ENCODE peak calls at places on chromosomes 5 and 9, in four cellular contexts. R is HCT116, G is HL-60, Q is K562. E is an unnamed sample.

GRCh38 chr9:127873886-127874285 is 3.6 kb downstream of the AK1 start:
- DNase-seq in R (no peak), G (no peak), Q (no peak), E (no peak)

GRCh38 chr5:83899351-83899970 is 178.8 kb upstream of the HAPLN1 start:
- DNase-seq in R (no peak), G (no peak), Q (no peak), E (no peak)

GRCh38 chr5:127697894-127698600 is 5.1 kb upstream of the CCDC192 start:
- DNase-seq in R (peak), G (no peak), Q (no peak), E (no peak)

GRCh38 chr5:172491481-172491880 is 37.2 kb upstream of the SH3PXD2B start:
- DNase-seq in R (no peak), G (no peak), Q (no peak), E (no peak)

GRCh38 chr5:72999916-73000315 is 44.1 kb downstream of the FCHO2 start:
- DNase-seq in R (no peak), G (no peak), Q (no peak), E (no peak)

GRCh38 chr5:12419075-12419474 is 514.8 kb upstream of the CTNND2 start:
- DNase-seq in R (no peak), G (no peak), Q (no peak), E (no peak)

GRCh38 chr9:132769895-132770774 is 99.9 kb downstream of the GTF3C4 start:
- DNase-seq in R (no peak), G (peak), Q (no peak), E (no peak)

GRCh38 chr9:127802576-127803443 is at the start of gene FPGS:
- DNase-seq in R (peak), G (peak), Q (peak), E (no peak)

GRCh38 chr5:95647886-95648860 is 1.6 kb downstream of the RFESD start:
- DNase-seq in R (no peak), G (no peak), Q (no peak), E (no peak)

GRCh38 chr5:115320515-115320914 is 24.1 kb upstream of the CCDC112 start:
- DNase-seq in R (no peak), G (no peak), Q (no peak), E (no peak)

GRCh38 chr9:76365028-76365427 is 29.2 kb downstream of the RFK start:
- DNase-seq in R (no peak), G (no peak), Q (no peak), E (no peak)

GRCh38 chr9:4514252-4515128 is 24.2 kb downstream of the SLC1A1 start:
- DNase-seq in R (no peak), G (no peak), Q (no peak), E (no peak)

GRCh38 chr9:69347607-69348006 is 22.6 kb downstream of the ENTREP1 start:
- DNase-seq in R (no peak), G (no peak), Q (no peak), E (no peak)
- TF ChIP-seq POLR2AphosphoS5 in R (no peak), G (no peak), Q (no peak), E (no peak)

GRCh38 chr9:84667571-84668203 is 1.8 kb upstream of the NTRK2 start:
- DNase-seq in R (no peak), G (peak), Q (peak), E (no peak)

GRCh38 chr9:84670106-84670800 is 724 bp downstream of the NTRK2 start:
- DNase-seq in R (no peak), G (no peak), Q (no peak), E (no peak)

GRCh38 chr9:84669008-84669292 is 579 bp upstream of the NTRK2 start:
- DNase-seq in R (no peak), G (no peak), Q (no peak), E (no peak)

GRCh38 chr9:84669293-84670105 is at the start of gene NTRK2:
- DNase-seq in R (no peak), G (no peak), Q (no peak), E (no peak)

DNA sequence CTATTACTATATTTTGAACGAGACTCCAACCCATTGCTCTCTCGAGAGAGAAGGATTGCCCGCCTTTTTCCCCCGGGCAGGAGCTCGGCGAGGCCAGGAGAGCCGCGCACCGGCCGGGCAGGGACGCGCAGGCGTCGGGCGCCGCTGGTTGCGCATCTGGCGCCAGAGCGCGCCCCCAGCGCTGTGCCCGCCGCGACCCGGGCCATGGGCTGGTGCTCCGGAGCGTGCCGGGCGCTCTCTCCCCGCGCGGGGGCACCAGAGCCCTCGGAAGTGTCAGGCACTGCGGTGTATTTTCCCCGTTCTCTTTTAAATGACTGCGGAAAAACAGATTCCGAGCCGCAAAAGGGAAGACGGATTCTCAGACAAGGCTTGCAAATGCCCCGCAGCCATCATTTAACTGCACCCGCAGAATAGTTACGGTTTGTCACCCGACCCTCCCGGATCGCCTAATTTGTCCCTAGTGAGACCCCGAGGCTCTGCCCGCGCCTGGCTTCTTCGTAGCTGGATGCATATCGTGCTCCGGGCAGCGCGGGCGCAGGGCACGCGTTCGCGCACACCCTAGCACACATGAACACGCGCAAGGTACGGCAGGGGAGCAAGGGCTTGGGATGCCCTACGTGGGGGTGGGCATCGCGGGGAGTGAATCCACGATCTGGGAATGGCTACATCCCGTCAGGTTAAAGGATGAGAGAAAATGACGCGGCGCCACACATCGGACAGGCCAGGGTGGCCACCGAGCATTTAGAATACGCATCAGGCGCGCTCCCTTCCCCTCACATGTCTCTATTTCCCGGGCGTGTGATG is 1.1 kb upstream of the NTRK2 start:
- DNase-seq in R (peak), G (peak), Q (no peak), E (no peak)
- TF ChIP-seq REST in R (no peak), G (no peak), Q (no peak), E (no peak)

DNA sequence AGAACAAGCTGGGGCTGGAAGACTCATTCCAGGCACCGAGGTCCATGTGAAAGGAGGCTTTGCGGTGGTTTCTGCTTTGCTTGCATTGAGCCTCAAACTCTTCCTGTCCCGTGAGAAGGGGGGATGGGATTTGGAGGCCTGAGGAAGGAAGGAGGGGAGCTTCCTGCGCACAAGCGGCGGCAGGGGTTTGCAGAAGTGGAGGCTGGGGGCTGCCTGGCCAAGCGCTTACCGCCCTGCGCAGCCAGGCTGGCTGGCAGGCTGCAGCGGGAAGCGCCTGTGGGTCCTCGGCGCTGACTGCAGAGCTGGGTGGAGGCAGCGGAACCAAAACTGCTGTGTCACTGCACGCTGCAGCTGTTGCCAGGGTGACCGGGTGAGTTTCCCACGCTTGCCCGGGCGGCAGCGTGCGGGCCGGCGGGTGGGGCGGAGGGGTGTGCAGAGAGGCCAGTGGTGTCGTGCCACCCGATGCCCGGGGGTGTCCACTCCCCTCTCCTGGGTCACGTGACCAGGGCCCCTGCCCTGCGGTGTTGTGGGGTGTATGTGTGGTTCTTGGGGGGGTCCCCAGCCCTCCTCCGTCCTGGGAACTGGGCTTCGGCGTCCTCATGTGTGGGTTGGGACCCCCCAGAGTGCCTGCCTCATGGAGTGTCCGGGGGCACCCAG is 81.0 kb downstream of the RXRA start:
- DNase-seq in R (peak), G (peak), Q (peak), E (no peak)
- TF ChIP-seq POLR2AphosphoS5 in R (peak), G (peak), Q (no peak), E (no peak)

GRCh38 chr9:134335490-134336173 is 9.4 kb downstream of the RXRA start:
- DNase-seq in R (no peak), G (no peak), Q (no peak), E (no peak)
- TF ChIP-seq REST in R (no peak), G (no peak), Q (no peak), E (no peak)

GRCh38 chr5:93279292-93279974 is 301.6 kb downstream of the NR2F1-AS1 start:
- DNase-seq in R (no peak), G (no peak), Q (no peak), E (no peak)
- TF ChIP-seq POLR2AphosphoS5 in R (no peak), G (no peak), Q (no peak), E (no peak)

E was measured in Panc1.